ENCODE peak calls at places on chromosome 19, in ten cellular contexts. D is AG10803, M is GM12865, K is uterus, C is AG09309, E is psoas muscle, P is esophagus squamous epithelium, N is thoracic aorta, Y is BJ, X is left ventricle myocardium inferior. S is an unnamed sample.

GRCh38 chr19:330503-330902 is 14.1 kb downstream of the MIER2 start:
- DNase-seq in D (no peak), M (no peak), K (no peak), C (no peak), E (no peak), P (no peak), N (no peak), Y (no peak), X (no peak), S (no peak)

GRCh38 chr19:28027116-28027515 is 1185.8 kb downstream of the UQCRFS1 start:
- DNase-seq in D (peak), M (no peak), K (no peak), C (no peak), E (no peak), P (no peak), N (no peak), Y (no peak), X (no peak), S (no peak)

GRCh38 chr19:55648657-55649578 is 906 bp downstream of the CCDC106 start:
- DNase-seq in D (no peak), M (no peak), K (no peak), C (no peak), E (peak), P (no peak), N (no peak), Y (no peak), X (no peak), S (no peak)

GRCh38 chr19:56864443-56865125 is 24.1 kb upstream of the PEG3 start:
- DNase-seq in D (no peak), M (no peak), K (no peak), C (no peak), E (no peak), P (no peak), N (no peak), Y (no peak), X (no peak), S (no peak)

GRCh38 chr19:8320564-8321066 is 560 bp downstream of the NDUFA7 start:
- DNase-seq in D (no peak), M (peak), K (no peak), C (no peak), E (no peak), P (no peak), N (no peak), Y (no peak), X (no peak), S (no peak)

GRCh38 chr19:54572696-54573311 is 786 bp upstream of the LILRA2 start:
- DNase-seq in D (no peak), M (no peak), K (no peak), C (no peak), E (no peak), P (no peak), N (no peak), Y (no peak), X (peak), S (no peak)

GRCh38 chr19:49809987-49810389 is 3.1 kb downstream of the FUZ start:
- DNase-seq in D (no peak), M (no peak), K (no peak), C (no peak), E (no peak), P (no peak), N (no peak), Y (no peak), X (no peak), S (no peak)

GRCh38 chr19:44949550-44949949 is 3.7 kb downstream of the APOC2 start:
- DNase-seq in D (no peak), M (no peak), K (no peak), C (no peak), E (no peak), P (no peak), N (no peak), Y (no peak), X (no peak), S (no peak)

GRCh38 chr19:37914908-37915307 is 7.9 kb downstream of the SIPA1L3 start:
- DNase-seq in D (no peak), M (peak), K (no peak), C (no peak), E (no peak), P (no peak), N (no peak), Y (no peak), X (no peak), S (no peak)

GRCh38 chr19:28213476-28214082 is 999.4 kb downstream of the UQCRFS1 start:
- DNase-seq in D (peak), M (peak), K (peak), C (no peak), E (no peak), P (no peak), N (no peak), Y (no peak), X (no peak), S (no peak)

GRCh38 chr19:6030214-6030507 is 52.2 kb upstream of the RANBP3 start:
- DNase-seq in D (peak), M (no peak), K (no peak), C (peak), E (no peak), P (no peak), N (no peak), Y (no peak), X (no peak), S (no peak)

GRCh38 chr19:29591670-29592069 is 14.4 kb upstream of the POP4 start:
- DNase-seq in D (no peak), M (no peak), K (no peak), C (no peak), E (no peak), P (no peak), N (no peak), Y (no peak), X (no peak), S (no peak)

GRCh38 chr19:30649934-30650614 is 277.9 kb downstream of the ZNF536 start:
- DNase-seq in D (peak), M (peak), K (no peak), C (no peak), E (no peak), P (no peak), N (no peak), Y (no peak), X (no peak), S (no peak)

GRCh38 chr19:45834970-45835369 is 19.9 kb upstream of the RSPH6A start:
- DNase-seq in D (no peak), M (no peak), K (no peak), C (no peak), E (peak), P (no peak), N (no peak), Y (no peak), X (no peak), S (no peak)

GRCh38 chr19:11377237-11377636 is 2.8 kb downstream of the SWSAP1 start:
- DNase-seq in D (peak), M (peak), K (peak), C (peak), E (no peak), P (no peak), N (no peak), Y (peak), X (no peak), S (no peak)

GRCh38 chr19:29676586-29676985 is 11.3 kb downstream of the PLEKHF1 start:
- DNase-seq in D (no peak), M (no peak), K (no peak), C (no peak), E (peak), P (no peak), N (no peak), Y (no peak), X (peak), S (no peak)

GRCh38 chr19:4933528-4933927 is 24.2 kb downstream of the UHRF1 start:
- DNase-seq in D (no peak), M (no peak), K (no peak), C (no peak), E (no peak), P (no peak), N (no peak), Y (no peak), X (no peak), S (no peak)

GRCh38 chr19:51807925-51808324 is 13.0 kb downstream of the FPR3 start:
- DNase-seq in D (no peak), M (no peak), K (no peak), C (no peak), E (no peak), P (no peak), N (no peak), Y (no peak), X (no peak), S (no peak)

GRCh38 chr19:17765069-17765618 is 13.9 kb downstream of the FCHO1 start:
- DNase-seq in D (no peak), M (peak), K (no peak), C (no peak), E (peak), P (no peak), N (no peak), Y (no peak), X (peak), S (no peak)

GRCh38 chr19:46898731-46899130 is 37.9 kb downstream of the ARHGAP35 start:
- DNase-seq in D (peak), M (no peak), K (peak), C (peak), E (no peak), P (no peak), N (no peak), Y (no peak), X (no peak), S (peak)

GRCh38 chr19:35024095-35024494 is 6.2 kb upstream of the SCN1B start:
- DNase-seq in D (no peak), M (no peak), K (no peak), C (no peak), E (no peak), P (no peak), N (no peak), Y (no peak), X (no peak), S (no peak)

GRCh38 chr19:46766569-46767317 is 20.5 kb upstream of the STRN4 start:
- DNase-seq in D (no peak), M (peak), K (no peak), C (no peak), E (no peak), P (no peak), N (no peak), Y (no peak), X (peak), S (no peak)

GRCh38 chr19:10617409-10618121 is 7.8 kb upstream of the SLC44A2 start:
- DNase-seq in D (peak), M (no peak), K (no peak), C (peak), E (no peak), P (no peak), N (no peak), Y (peak), X (no peak), S (peak)

GRCh38 chr19:49851456-49852259 is 699 bp downstream of the PTOV1 start:
- DNase-seq in D (no peak), M (no peak), K (peak), C (no peak), E (no peak), P (no peak), N (no peak), Y (no peak), X (no peak), S (no peak)

GRCh38 chr19:55390461-55390880 is 4.7 kb downstream of the RPL28 start:
- DNase-seq in D (no peak), M (no peak), K (no peak), C (no peak), E (no peak), P (no peak), N (no peak), Y (no peak), X (no peak), S (no peak)

GRCh38 chr19:28166025-28166424 is 1046.9 kb downstream of the UQCRFS1 start:
- DNase-seq in D (no peak), M (no peak), K (no peak), C (no peak), E (no peak), P (no peak), N (no peak), Y (no peak), X (no peak), S (no peak)

GRCh38 chr19:58529405-58529804 is 9.8 kb upstream of the ZBTB45 start:
- DNase-seq in D (no peak), M (no peak), K (no peak), C (no peak), E (no peak), P (no peak), N (no peak), Y (no peak), X (no peak), S (no peak)

GRCh38 chr19:10653732-10654609 is at the start of gene ILF3:
- DNase-seq in D (peak), M (peak), K (peak), C (peak), E (peak), P (peak), N (peak), Y (peak), X (peak), S (peak)

GRCh38 chr19:4678881-4679379 is 8.8 kb upstream of the MYDGF start:
- DNase-seq in D (no peak), M (peak), K (peak), C (no peak), E (peak), P (no peak), N (no peak), Y (no peak), X (no peak), S (no peak)

GRCh38 chr19:36152061-36152885 is at the start of gene COX7A1:
- DNase-seq in D (peak), M (no peak), K (peak), C (no peak), E (peak), P (no peak), N (no peak), Y (no peak), X (peak), S (no peak)

GRCh38 chr19:35740423-35741215 is 1.6 kb downstream of the IGFLR1 start:
- DNase-seq in D (peak), M (peak), K (peak), C (peak), E (peak), P (peak), N (peak), Y (peak), X (peak), S (peak)

GRCh38 chr19:48403606-48404005 is 10.1 kb downstream of the GRIN2D start:
- DNase-seq in D (peak), M (peak), K (no peak), C (no peak), E (no peak), P (no peak), N (no peak), Y (no peak), X (no peak), S (no peak)

GRCh38 chr19:46080561-46080960 is 39.8 kb upstream of the IGFL4 start:
- DNase-seq in D (peak), M (no peak), K (peak), C (peak), E (no peak), P (no peak), N (no peak), Y (peak), X (no peak), S (no peak)

GRCh38 chr19:24140099-24140498 is 53.1 kb downstream of the ZNF254 start:
- DNase-seq in D (peak), M (no peak), K (no peak), C (peak), E (no peak), P (no peak), N (no peak), Y (peak), X (no peak), S (no peak)

GRCh38 chr19:12778020-12778904 is 2.9 kb upstream of the HOOK2 start:
- DNase-seq in D (peak), M (peak), K (peak), C (no peak), E (peak), P (no peak), N (no peak), Y (no peak), X (peak), S (no peak)

GRCh38 chr19:38290631-38291147 is 13.4 kb upstream of the C19orf33 start:
- DNase-seq in D (peak), M (no peak), K (no peak), C (peak), E (no peak), P (no peak), N (no peak), Y (peak), X (no peak), S (no peak)

GRCh38 chr19:11984986-11985385 is 20.1 kb downstream of the ZNF763 start:
- DNase-seq in D (no peak), M (peak), K (no peak), C (no peak), E (no peak), P (no peak), N (no peak), Y (no peak), X (no peak), S (no peak)

GRCh38 chr19:10516671-10517286 is 468 bp downstream of the S1PR5 start:
- DNase-seq in D (peak), M (no peak), K (no peak), C (no peak), E (no peak), P (no peak), N (no peak), Y (no peak), X (no peak), S (no peak)

DNA sequence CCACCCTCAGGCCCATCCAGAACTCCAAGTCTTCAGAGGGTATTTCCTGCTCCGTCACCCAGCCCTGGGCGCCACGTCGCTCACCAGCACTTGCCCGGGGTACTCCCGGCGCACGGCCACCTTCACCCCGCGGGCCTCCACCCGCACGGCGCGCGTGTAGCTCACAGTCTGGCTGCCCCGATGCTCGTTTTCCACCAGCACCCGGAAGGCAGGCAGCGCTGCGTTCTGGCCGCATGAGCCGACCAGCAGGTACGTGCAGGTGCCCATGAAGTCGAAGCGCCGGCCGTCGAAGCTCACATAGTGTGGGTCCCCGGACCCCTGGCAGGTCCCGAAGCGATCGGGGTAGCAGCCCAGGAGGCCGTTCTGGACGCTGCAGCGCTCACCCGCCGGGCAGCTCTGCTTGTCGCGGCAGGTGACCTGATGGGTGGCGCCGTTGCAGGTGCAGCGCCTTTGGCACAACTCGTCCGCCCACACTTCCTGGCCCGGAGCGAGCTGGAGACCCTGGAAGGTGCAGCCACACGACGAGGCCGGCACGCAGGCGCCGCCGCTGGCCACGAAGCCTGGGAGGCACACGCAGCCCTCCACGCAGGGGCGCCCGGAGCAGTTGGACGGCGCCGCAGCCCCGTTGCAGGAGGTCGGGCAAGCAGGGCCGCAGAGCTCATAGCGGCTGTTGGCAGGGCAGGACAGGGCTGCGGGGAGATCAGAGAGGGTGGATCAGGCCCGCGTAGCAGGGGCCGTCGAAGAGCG is 19.2 kb downstream of the FCGBP start:
- DNase-seq in D (no peak), M (no peak), K (no peak), C (no peak), E (no peak), P (no peak), N (no peak), Y (no peak), X (no peak), S (no peak)
- TF ChIP-seq CTCF in D (no peak), M (no peak), K (no peak), C (no peak), E (no peak), P (no peak), N (no peak), Y (no peak), X (no peak), S (no peak)

GRCh38 chr19:3605361-3605760 is 1.3 kb downstream of the TBXA2R start:
- DNase-seq in D (no peak), M (no peak), K (no peak), C (no peak), E (no peak), P (no peak), N (no peak), Y (no peak), X (no peak), S (no peak)
- H3K4me3 ChIP-seq in D (peak), M (no peak), K (no peak), C (no peak), E (peak), P (peak), N (peak), Y (no peak), X (peak), S (no peak)

DNA sequence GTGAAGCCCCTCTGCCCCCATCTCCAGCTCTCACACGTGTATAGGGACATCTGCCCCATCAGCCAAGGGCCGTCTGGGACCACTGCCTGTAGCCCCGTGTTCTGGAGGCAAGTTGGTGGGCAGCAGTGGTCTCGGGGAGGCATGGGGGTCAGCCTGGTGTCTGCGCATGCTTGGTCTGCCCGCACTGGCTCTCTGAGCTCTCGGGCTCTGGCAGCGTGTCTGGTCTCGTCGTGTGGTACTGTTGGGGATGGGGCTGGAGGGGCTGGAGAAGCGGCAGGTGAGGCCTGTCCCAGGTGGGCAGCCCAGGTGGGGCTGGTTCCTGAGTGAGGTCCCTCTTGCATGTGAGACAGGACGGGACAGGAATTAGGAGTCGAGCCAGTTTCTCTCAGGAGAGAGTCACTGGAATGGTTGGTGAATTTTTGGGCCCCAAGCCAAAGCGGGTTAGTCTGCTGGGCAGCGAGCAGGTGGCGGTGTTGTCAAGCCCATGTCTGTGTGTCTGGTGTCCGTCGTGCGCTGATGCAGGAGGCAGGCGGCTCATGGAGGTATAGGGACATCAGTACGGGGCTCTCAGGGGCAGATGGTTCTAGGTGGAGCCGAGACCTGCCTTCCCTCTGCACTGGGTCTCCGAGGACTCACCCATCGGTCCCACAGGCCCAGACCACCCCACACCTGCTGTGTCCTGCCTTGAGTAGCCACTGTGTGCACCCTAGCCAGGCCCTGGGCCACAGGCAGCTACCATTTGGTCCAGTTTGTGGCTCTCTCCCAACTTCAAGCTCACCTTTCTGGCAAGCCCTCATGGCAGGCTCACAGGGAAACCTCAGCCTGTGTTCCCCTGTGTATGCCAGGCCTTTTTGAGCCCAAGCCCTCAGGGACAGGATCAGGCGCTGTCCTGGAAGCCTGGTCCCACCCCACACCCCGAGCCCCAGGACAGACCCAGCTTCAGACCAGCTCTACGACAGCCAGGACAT is 18.2 kb downstream of the COMP start:
- DNase-seq in D (no peak), M (no peak), K (no peak), C (no peak), E (peak), P (no peak), N (no peak), Y (no peak), X (no peak), S (no peak)
- TF ChIP-seq CTCF in D (no peak), M (no peak), K (no peak), C (no peak), E (no peak), P (no peak), N (no peak), Y (no peak), X (no peak), S (peak)

DNA sequence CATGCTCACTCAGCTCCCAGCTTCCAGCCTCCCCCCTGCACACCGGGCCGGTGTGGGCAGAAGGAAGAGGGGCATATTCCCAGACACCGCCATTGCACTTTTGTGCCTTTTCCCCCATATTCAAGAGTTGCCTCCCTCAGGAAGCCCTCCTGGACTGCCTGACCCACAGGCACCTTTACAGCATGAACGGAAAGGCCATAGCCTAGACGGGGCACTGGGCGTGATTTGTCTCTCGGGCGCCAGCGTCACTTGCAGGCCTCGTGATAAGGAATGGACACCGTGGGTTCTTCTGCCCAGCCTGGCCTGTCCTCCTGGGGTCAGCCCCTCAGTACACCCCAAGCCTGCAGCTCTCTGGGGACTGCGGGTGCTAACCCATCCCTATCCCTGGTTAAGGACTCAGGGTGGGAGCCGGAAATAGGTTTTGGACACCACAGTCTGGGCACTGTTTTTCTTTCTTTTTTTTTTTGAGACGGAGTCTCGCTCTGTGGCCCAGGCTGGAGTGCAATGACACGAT is 933 bp upstream of the UQCR11 start:
- DNase-seq in D (no peak), M (no peak), K (peak), C (no peak), E (no peak), P (no peak), N (no peak), Y (no peak), X (no peak), S (no peak)
- H3K4me3 ChIP-seq in D (peak), M (peak), K (peak), C (peak), E (peak), P (peak), N (peak), Y (peak), X (peak), S (peak)

S was measured in keratinocyte.